ENCODE peak calls at places on chromosomes 11 and 22, in five cellular contexts. K is stimulated activated CD8-positive, alpha-beta memory T cell treated with anti-CD3 and anti-CD28 coated beads, Interleukin-15, amount 100 ng/mL, for 1 hour; Y is neural crest cell; Q is heart right ventricle; O is head of caudate nucleus. F is an unnamed sample.

GRCh38 chr22:21669026-21669425 is 3.2 kb downstream of the PPIL2 start:
- DNase-seq in Q (no peak), Y (no peak), O (no peak), K (no peak), F (no peak)

GRCh38 chr11:70317576-70318305 is 47.3 kb downstream of the PPFIA1 start:
- DNase-seq in Q (no peak), K (no peak), Y (no peak), O (no peak), F (no peak)

GRCh38 chr11:122637538-122637937 is 18.0 kb upstream of the UBASH3B start:
- DNase-seq in Q (no peak), K (no peak), O (no peak), Y (no peak), F (no peak)

GRCh38 chr11:1453611-1454386 is 32.8 kb downstream of the MOB2 start:
- DNase-seq in Y (no peak), Q (no peak), K (no peak), O (no peak), F (no peak)

GRCh38 chr11:102254047-102254446 is 63.2 kb upstream of the BIRC3 start:
- DNase-seq in K (no peak), O (no peak), Y (no peak), Q (no peak), F (no peak)

GRCh38 chr11:104332110-104332509 is 168.2 kb upstream of the PDGFD start:
- DNase-seq in K (no peak), Q (no peak), Y (peak), O (peak), F (no peak)

GRCh38 chr11:64353101-64353738 is 5.7 kb upstream of the RPS6KA4 start:
- DNase-seq in O (no peak), Y (no peak), K (no peak), Q (no peak), F (no peak)

GRCh38 chr11:19232910-19233503 is 7.7 kb downstream of the E2F8 start:
- DNase-seq in K (no peak), Q (no peak), Y (no peak), O (no peak), F (no peak)

GRCh38 chr11:76228122-76229000 is 22.1 kb upstream of the WNT11 start:
- DNase-seq in Y (no peak), K (no peak), O (no peak), Q (no peak), F (no peak)

GRCh38 chr11:67373916-67374570 is 645 bp upstream of the CLCF1 start:
- DNase-seq in Q (peak), O (no peak), Y (peak), K (no peak), F (no peak)

GRCh38 chr11:2541881-2542361 is 97.1 kb downstream of the KCNQ1 start:
- DNase-seq in Q (no peak), O (no peak), Y (no peak), K (no peak), F (peak)

GRCh38 chr22:39488563-39489083 is 13.5 kb upstream of the MIEF1 start:
- DNase-seq in O (no peak), K (no peak), Q (no peak), Y (no peak), F (no peak)

GRCh38 chr11:848380-848931 is 5.8 kb downstream of the TSPAN4 start:
- DNase-seq in Q (peak), K (no peak), Y (no peak), O (peak), F (no peak)

GRCh38 chr11:106398396-106399074 is 321.1 kb downstream of the AASDHPPT start:
- DNase-seq in Y (no peak), K (no peak), Q (no peak), O (no peak), F (no peak)

GRCh38 chr11:116700586-116701220 is 72.1 kb downstream of the BUD13 start:
- DNase-seq in K (no peak), O (no peak), Y (no peak), Q (no peak), F (no peak)

GRCh38 chr11:27693398-27693797 is 6.9 kb downstream of the BDNF start:
- DNase-seq in Q (no peak), O (no peak), K (no peak), Y (no peak), F (no peak)